ENCODE peak calls at places on chromosomes 6 and 20, in eight cellular contexts. I, E, X, A, Y, J, W and G are unnamed samples.

GRCh38 chr20:24935786-24936525 is 13.1 kb upstream of the CST7 start:
- DNase-seq in I (no peak), E (peak), X (no peak), A (no peak), Y (no peak), J (no peak), W (no peak), G (peak)

GRCh38 chr6:15242937-15243614 is 2.8 kb upstream of the JARID2 start:
- DNase-seq in I (no peak), E (no peak), X (no peak), A (no peak), Y (no peak), J (no peak), W (no peak), G (no peak)

GRCh38 chr20:9015984-9016324 is 52.9 kb upstream of the PLCB4 start:
- DNase-seq in I (no peak), E (no peak), X (no peak), A (no peak), Y (no peak), J (no peak), W (no peak), G (no peak)

GRCh38 chr20:37841991-37842390 is 60.9 kb upstream of the VSTM2L start:
- DNase-seq in I (no peak), E (no peak), X (no peak), A (no peak), Y (no peak), J (no peak), W (no peak), G (no peak)

GRCh38 chr20:20820104-20820503 is 107.7 kb upstream of the RALGAPA2 start:
- DNase-seq in I (peak), E (no peak), X (no peak), A (no peak), Y (peak), J (peak), W (peak), G (no peak)

GRCh38 chr6:73710470-73710869 is 14.5 kb downstream of the CD109 start:
- DNase-seq in I (peak), E (peak), X (no peak), A (no peak), Y (no peak), J (no peak), W (peak), G (no peak)

GRCh38 chr20:4973330-4974097 is 27.8 kb downstream of the SLC23A2 start:
- DNase-seq in I (peak), E (no peak), X (no peak), A (peak), Y (no peak), J (peak), W (no peak), G (no peak)

GRCh38 chr6:143701343-143702234 is 23.8 kb downstream of the PHACTR2 start:
- DNase-seq in I (no peak), E (no peak), X (no peak), A (no peak), Y (peak), J (no peak), W (no peak), G (no peak)

GRCh38 chr6:14458669-14459266 is 341.2 kb downstream of the CD83 start:
- DNase-seq in I (no peak), E (no peak), X (no peak), A (no peak), Y (no peak), J (no peak), W (peak), G (no peak)

GRCh38 chr20:46970937-46971630 is 76.4 kb downstream of the EYA2 start:
- DNase-seq in I (peak), E (no peak), X (no peak), A (no peak), Y (peak), J (no peak), W (peak), G (no peak)

GRCh38 chr6:170032197-170032596 is 258.7 kb downstream of the DLL1 start:
- DNase-seq in I (no peak), E (peak), X (peak), A (peak), Y (no peak), J (no peak), W (no peak), G (no peak)

GRCh38 chr6:34094474-34095135 is 51.3 kb downstream of the GRM4 start:
- DNase-seq in I (no peak), E (no peak), X (no peak), A (no peak), Y (no peak), J (no peak), W (no peak), G (no peak)

GRCh38 chr6:2806664-2807063 is 35.0 kb downstream of the SERPINB1 start:
- DNase-seq in I (no peak), E (no peak), X (no peak), A (no peak), Y (no peak), J (no peak), W (no peak), G (no peak)

GRCh38 chr6:5698318-5698717 is 308.4 kb downstream of the NRN1 start:
- DNase-seq in I (no peak), E (no peak), X (no peak), A (no peak), Y (no peak), J (no peak), W (no peak), G (no peak)

GRCh38 chr20:10209091-10209490 is 9.5 kb upstream of the SNAP25 start:
- DNase-seq in I (no peak), E (no peak), X (no peak), A (no peak), Y (no peak), J (no peak), W (no peak), G (no peak)

GRCh38 chr6:1686117-1687098 is 76.7 kb downstream of the FOXC1 start:
- DNase-seq in I (no peak), E (no peak), X (no peak), A (no peak), Y (peak), J (no peak), W (no peak), G (no peak)

GRCh38 chr20:25083773-25084615 is 2.1 kb upstream of the VSX1 start:
- DNase-seq in I (no peak), E (peak), X (peak), A (no peak), Y (no peak), J (no peak), W (no peak), G (peak)

GRCh38 chr6:13761361-13762036 is 49.9 kb upstream of the RANBP9 start:
- DNase-seq in I (no peak), E (no peak), X (no peak), A (peak), Y (no peak), J (no peak), W (no peak), G (no peak)

GRCh38 chr6:24430086-24430485 is 27.4 kb downstream of the MRS2 start:
- DNase-seq in I (no peak), E (no peak), X (no peak), A (no peak), Y (no peak), J (no peak), W (no peak), G (no peak)

GRCh38 chr6:137099689-137100398 is 55.1 kb upstream of the IL20RA start:
- DNase-seq in I (no peak), E (no peak), X (no peak), A (no peak), Y (no peak), J (no peak), W (no peak), G (no peak)

GRCh38 chr6:112227992-112228391 is 26.4 kb downstream of the LAMA4 start:
- DNase-seq in I (no peak), E (no peak), X (no peak), A (no peak), Y (no peak), J (no peak), W (no peak), G (no peak)

GRCh38 chr6:158910484-158911075 is 89.4 kb downstream of the RSPH3 start:
- DNase-seq in I (no peak), E (peak), X (no peak), A (no peak), Y (no peak), J (no peak), W (no peak), G (no peak)

GRCh38 chr6:17599885-17600526 is at the start of gene FAM8A1:
- DNase-seq in I (peak), E (peak), X (peak), A (peak), Y (peak), J (peak), W (peak), G (peak)

GRCh38 chr6:7974553-7974931 is 64.0 kb upstream of the TXNDC5 start:
- DNase-seq in I (no peak), E (no peak), X (no peak), A (no peak), Y (no peak), J (no peak), W (peak), G (no peak)

GRCh38 chr6:7973603-7974002 is 63.0 kb upstream of the TXNDC5 start:
- DNase-seq in I (peak), E (no peak), X (no peak), A (no peak), Y (no peak), J (no peak), W (no peak), G (no peak)

GRCh38 chr6:7975764-7976146 is 65.2 kb upstream of the TXNDC5 start:
- DNase-seq in I (peak), E (peak), X (no peak), A (no peak), Y (no peak), J (no peak), W (peak), G (no peak)

GRCh38 chr6:7976485-7977010 is 66.0 kb upstream of the TXNDC5 start:
- DNase-seq in I (no peak), E (no peak), X (no peak), A (no peak), Y (no peak), J (no peak), W (no peak), G (no peak)

DNA sequence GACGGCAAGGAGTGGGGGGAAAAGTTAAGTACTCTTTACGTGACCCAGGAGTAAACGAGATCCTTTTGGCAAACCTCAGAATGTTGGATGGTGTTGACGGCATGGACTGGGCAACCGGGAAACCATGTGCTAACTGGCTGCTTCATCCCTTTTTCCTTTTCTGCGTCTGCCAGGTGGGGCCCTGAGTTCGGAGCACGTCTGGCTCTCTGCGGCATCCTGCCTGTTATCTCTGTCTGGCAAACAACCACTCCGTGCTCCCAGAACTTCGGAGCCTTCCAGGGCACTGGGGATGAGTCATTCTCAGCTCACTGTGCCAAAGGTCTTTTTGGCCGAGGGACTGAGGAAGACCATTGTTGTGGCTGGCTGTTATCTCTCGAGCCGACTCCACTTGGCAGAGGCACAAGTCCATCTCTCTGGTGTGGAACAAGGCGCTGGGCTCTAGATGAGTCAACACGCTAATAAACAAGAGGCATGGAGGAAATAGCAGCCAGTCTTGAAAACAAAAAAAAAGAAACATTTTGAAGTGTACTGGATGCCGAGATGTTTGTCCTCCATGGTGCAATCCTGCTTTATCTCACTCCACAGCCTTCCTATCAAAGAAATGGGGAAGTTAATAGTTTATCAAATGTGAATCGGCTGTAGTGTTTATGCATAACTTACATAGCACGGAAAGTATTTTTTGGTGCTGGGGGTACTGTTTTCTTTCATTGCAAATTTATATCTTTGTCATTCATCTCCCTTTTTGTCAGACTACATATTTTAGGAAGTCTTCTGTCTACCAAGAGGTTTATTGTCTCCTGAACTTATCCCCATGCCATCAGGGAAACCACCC is 64.6 kb upstream of the TXNDC5 start:
- DNase-seq in I (peak), E (peak), X (no peak), A (peak), Y (peak), J (peak), W (peak), G (no peak)
- TF ChIP-seq POLR2AphosphoS5 in I (no peak), E (peak), X (peak), A (peak), Y (peak), J (no peak), W (peak), G (peak)

DNA sequence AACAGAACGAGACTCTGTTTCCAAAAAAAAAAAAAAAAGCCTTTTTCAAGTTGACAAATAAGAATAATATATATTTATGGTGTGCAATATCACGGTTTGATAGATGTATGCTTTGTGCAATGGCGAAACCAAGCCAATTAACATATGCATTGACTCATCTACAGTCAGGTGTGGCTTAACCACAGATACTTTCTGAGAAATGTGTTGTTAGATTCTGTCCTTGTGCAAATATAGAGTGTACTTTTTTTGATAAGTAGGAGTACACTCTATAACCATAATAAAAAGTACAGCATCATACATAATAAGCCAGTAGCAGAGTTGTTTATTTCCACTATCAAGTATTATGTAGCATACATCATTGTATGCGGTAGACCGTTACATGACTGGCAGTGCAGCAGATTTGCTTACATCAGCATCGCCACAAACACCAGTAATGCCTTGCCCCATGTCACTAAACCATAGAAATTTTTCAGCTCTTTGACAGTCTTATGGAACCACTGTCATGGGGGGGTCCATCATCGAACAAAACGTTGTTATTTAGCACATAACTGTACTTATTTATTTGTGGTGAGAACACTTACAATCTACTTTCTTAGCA is 59.2 kb downstream of the TMEM170B start:
- DNase-seq in I (no peak), E (no peak), X (no peak), A (no peak), Y (no peak), J (no peak), W (no peak), G (no peak)
- H3K27ac ChIP-seq in I (no peak), E (no peak), X (no peak), A (no peak), Y (no peak), J (no peak), W (no peak), G (no peak)

GRCh38 chr20:3204124-3204794 is at the start of gene DDRGK1:
- DNase-seq in I (peak), E (peak), X (peak), A (peak), Y (peak), J (peak), W (peak), G (no peak)

GRCh38 chr20:3199206-3199605 is 5.3 kb downstream of the DDRGK1 start:
- DNase-seq in I (no peak), E (no peak), X (no peak), A (no peak), Y (no peak), J (no peak), W (no peak), G (no peak)

GRCh38 chr20:3199976-3200755 is 4.3 kb downstream of the DDRGK1 start:
- DNase-seq in I (no peak), E (no peak), X (no peak), A (no peak), Y (no peak), J (no peak), W (no peak), G (no peak)

GRCh38 chr20:3202965-3203314 is 1.5 kb downstream of the DDRGK1 start:
- DNase-seq in I (no peak), E (no peak), X (no peak), A (no peak), Y (no peak), J (no peak), W (no peak), G (no peak)

GRCh38 chr20:3203315-3204123 is 963 bp downstream of the DDRGK1 start:
- DNase-seq in I (peak), E (no peak), X (no peak), A (no peak), Y (peak), J (peak), W (peak), G (no peak)
- TF ChIP-seq POLR2AphosphoS5 in I (no peak), E (no peak), X (no peak), A (no peak), Y (no peak), J (no peak), W (no peak), G (no peak)

GRCh38 chr6:109389650-109390274 is 7.5 kb upstream of the CD164 start:
- DNase-seq in I (no peak), E (no peak), X (no peak), A (no peak), Y (no peak), J (no peak), W (no peak), G (no peak)
- H3K27ac ChIP-seq in I (no peak), E (no peak), X (peak), A (no peak), Y (no peak), J (no peak), W (no peak), G (no peak)

DNA sequence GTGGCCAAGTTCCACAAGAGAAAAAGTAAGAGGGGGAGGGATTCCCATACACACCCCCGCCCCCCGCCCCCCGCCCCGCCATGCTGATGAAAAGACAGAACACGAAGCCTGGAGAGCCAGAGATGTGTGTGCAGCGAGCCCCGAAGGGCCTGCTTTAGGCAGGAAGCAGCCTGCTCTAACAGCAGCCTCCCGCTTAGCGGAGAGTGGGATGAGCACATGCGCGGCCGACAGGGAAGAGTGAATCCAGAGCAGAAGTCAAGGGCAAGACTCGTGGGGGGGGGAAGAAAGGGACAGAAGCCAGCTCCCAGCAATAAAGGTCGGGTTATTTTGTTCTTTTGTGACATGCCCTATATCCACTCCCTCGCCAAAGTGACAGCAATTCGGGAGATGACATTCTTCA is 67.2 kb upstream of the PTGIS start:
- DNase-seq in I (no peak), E (no peak), X (no peak), A (peak), Y (peak), J (no peak), W (no peak), G (no peak)
- TF ChIP-seq POLR2AphosphoS5 in I (no peak), E (no peak), X (no peak), A (peak), Y (no peak), J (no peak), W (no peak), G (no peak)